ENCODE peak calls at places on chromosomes 6 and 20, in five cellular contexts. L is esophagus squamous epithelium, O is left ventricle myocardium inferior, R is fibroblast of pulmonary artery, B is NT2/D1. A is an unnamed sample.

GRCh38 chr6:134323698-134324097 is 5.8 kb upstream of the SGK1 start:
- DNase-seq in R (no peak), L (no peak), O (no peak), B (no peak), A (no peak)

GRCh38 chr20:45432294-45432693 is 16.4 kb downstream of the PIGT start:
- DNase-seq in B (no peak), L (no peak), O (no peak), R (no peak), A (no peak)

GRCh38 chr6:7532232-7532631 is 9.2 kb upstream of the DSP start:
- DNase-seq in L (no peak), O (no peak), B (no peak), R (no peak), A (no peak)

GRCh38 chr6:25652007-25652515 is at the start of gene SCGN:
- DNase-seq in O (peak), R (peak), B (peak), L (no peak), A (peak)

GRCh38 chr6:107585815-107586435 is 96.0 kb downstream of the SOBP start:
- DNase-seq in L (no peak), O (no peak), R (no peak), B (no peak), A (no peak)

GRCh38 chr20:4151991-4152695 is 136.8 kb upstream of the RNF24 start:
- DNase-seq in O (no peak), R (no peak), B (no peak), L (no peak), A (peak)

GRCh38 chr20:46361386-46361785 is 45.0 kb downstream of the ELMO2 start:
- DNase-seq in R (no peak), O (no peak), B (no peak), L (no peak), A (no peak)

GRCh38 chr20:37638527-37638926 is 55.3 kb upstream of the CTNNBL1 start:
- DNase-seq in L (no peak), R (no peak), O (no peak), B (no peak), A (no peak)

GRCh38 chr6:82176616-82177015 is 70.9 kb downstream of the IBTK start:
- DNase-seq in B (no peak), O (no peak), R (peak), L (no peak), A (peak)

GRCh38 chr6:30735668-30736314 is 6.7 kb downstream of the FLOT1 start:
- DNase-seq in B (no peak), R (no peak), L (no peak), O (no peak), A (no peak)

GRCh38 chr6:44251576-44252524 is 4.9 kb downstream of the HSP90AB1 start:
- DNase-seq in B (no peak), O (no peak), R (no peak), L (no peak), A (no peak)

DNA sequence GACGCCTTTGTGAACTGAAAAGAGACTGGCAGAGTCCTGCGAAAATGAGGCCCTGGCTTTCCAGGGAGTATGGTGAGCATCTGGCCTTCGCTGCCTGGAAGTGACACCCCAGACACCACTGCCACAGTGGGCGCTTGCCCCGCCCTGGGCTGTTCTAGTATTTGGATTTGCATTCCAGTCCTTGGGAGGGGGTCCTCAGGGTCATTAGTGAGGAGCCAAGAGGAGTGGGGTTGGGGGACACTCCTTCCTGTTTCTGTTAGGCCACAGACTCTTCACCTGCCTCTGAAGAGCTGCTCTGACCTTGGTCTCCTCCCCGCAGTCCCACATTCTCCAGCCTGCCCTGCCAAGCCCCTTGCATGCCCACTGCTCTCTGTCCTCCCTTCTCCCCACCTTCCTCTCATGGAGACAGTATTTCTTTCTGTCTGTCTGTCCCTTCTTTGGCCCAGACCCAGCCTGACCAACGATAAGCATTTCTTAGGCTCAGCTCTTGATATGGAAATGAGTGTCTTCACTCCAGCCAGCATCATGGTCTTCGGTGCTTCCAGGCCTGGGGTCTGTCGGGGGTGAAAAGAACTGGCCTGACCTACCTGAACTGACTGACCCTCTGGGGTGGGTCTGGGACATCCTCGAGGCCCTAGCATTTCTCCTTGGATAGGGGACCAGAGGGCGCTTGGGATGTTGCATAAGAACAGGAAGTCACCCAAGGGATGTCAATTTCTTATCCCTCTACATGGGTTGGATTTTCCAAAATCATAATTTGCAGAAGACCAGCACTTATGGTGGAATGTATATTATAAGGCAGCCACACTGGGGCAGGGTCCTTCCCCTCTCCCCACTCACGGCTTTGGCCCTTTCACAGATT is 19.4 kb downstream of the SLC9A8 start:
- DNase-seq in L (no peak), O (no peak), R (no peak), B (no peak), A (no peak)
- H3K4me3 ChIP-seq in L (no peak), O (no peak), R (no peak), B (no peak), A (no peak)

GRCh38 chr20:64062276-64062595 is 762 bp upstream of the TCEA2 start:
- DNase-seq in B (no peak), L (no peak), R (no peak), O (no peak), A (no peak)
- H3K4me3 ChIP-seq in B (peak), L (peak), R (peak), O (peak), A (peak)

GRCh38 chr6:15475261-15475660 is 187.6 kb downstream of the DTNBP1 start:
- DNase-seq in L (no peak), R (no peak), O (no peak), B (no peak), A (no peak)

GRCh38 chr6:15472626-15473025 is 190.2 kb downstream of the DTNBP1 start:
- DNase-seq in O (no peak), B (no peak), R (no peak), L (no peak), A (no peak)

GRCh38 chr6:15474196-15474595 is 188.6 kb downstream of the DTNBP1 start:
- DNase-seq in R (peak), B (no peak), L (no peak), O (no peak), A (peak)

GRCh38 chr6:15473741-15474161 is 189.1 kb downstream of the DTNBP1 start:
- DNase-seq in L (no peak), B (no peak), O (no peak), R (peak), A (peak)

GRCh38 chr6:15473174-15473573 is 189.7 kb downstream of the DTNBP1 start:
- DNase-seq in B (no peak), L (no peak), R (no peak), O (no peak), A (no peak)
- H3K4me3 ChIP-seq in B (no peak), L (no peak), R (no peak), O (no peak), A (no peak)

DNA sequence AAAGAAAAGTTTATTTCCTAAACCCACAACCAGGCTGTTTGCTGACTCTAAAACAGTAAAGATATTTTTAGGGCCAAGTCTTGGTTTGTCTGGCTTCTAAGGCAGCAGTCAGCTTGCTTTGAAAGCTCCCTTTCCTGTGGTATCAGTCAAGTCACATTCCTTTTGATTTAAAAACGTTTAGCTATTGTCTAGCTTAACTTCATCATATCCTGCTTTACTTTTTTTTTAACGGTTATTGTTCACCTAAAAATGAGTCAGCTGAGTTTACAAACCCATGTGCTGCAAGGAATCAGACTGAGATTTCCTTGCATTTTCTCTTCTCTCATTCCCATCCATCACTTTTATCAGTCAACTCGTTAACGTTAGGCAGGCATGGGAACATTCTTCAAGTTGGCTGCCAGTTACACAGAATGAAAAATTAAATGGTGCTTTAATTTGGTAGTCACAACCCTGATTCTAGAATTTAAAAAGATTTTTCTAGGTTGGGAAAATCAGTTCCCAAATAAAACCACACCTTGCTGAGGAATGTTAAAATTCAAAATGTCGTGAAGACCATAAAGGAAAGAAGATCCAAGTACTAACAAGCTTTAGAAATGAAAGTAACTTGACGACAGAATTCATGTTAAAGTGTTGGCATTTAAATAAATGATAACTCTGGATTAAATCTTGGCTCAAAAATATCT is 45.9 kb downstream of the ELOVL5 start:
- DNase-seq in L (no peak), R (peak), O (no peak), B (no peak), A (peak)
- H3K4me3 ChIP-seq in L (no peak), R (peak), O (peak), B (no peak), A (peak)

GRCh38 chr20:17897566-17898307 is 70.9 kb downstream of the SNX5 start:
- DNase-seq in O (no peak), B (no peak), R (no peak), L (no peak), A (no peak)

GRCh38 chr20:17896771-17897369 is 71.7 kb downstream of the SNX5 start:
- DNase-seq in R (no peak), L (no peak), B (no peak), O (no peak), A (no peak)

GRCh38 chr20:17898548-17898994 is 70.0 kb downstream of the SNX5 start:
- DNase-seq in B (peak), O (peak), R (peak), L (no peak), A (peak)

GRCh38 chr20:17895641-17896246 is 72.8 kb downstream of the SNX5 start:
- DNase-seq in B (no peak), R (peak), O (peak), L (no peak), A (peak)

GRCh38 chr20:17896247-17896723 is 72.3 kb downstream of the SNX5 start:
- DNase-seq in L (no peak), B (no peak), R (no peak), O (no peak), A (no peak)
- H3K4me3 ChIP-seq in L (no peak), B (no peak), R (no peak), O (peak), A (peak)

A was measured in AG10803.